ENCODE peak calls at places on chromosomes 2 and 18, in nine cellular contexts. V, G, O, Q, K, R, C, A and Y are unnamed samples.

GRCh38 chr18:39600894-39601293 is 2035.3 kb upstream of the CELF4 start:
- DNase-seq in O (no peak), R (no peak), V (no peak), K (no peak), Q (no peak), A (no peak), G (no peak), C (no peak), Y (no peak)

GRCh38 chr2:108223573-108223972 is 16.2 kb upstream of the SULT1C3 start:
- DNase-seq in Q (no peak), K (no peak), O (no peak), R (no peak), G (no peak), V (no peak), A (no peak), C (no peak), Y (no peak)

GRCh38 chr2:208320686-208321085 is 54.6 kb downstream of the PIKFYVE start:
- DNase-seq in C (no peak), V (no peak), G (no peak), O (peak), K (no peak), R (peak), Q (peak), A (peak), Y (no peak)

GRCh38 chr18:31684279-31685096 is at the start of gene B4GALT6:
- DNase-seq in R (peak), G (peak), Q (peak), V (no peak), C (peak), K (no peak), O (peak), A (peak), Y (no peak)

GRCh38 chr2:20400787-20401494 is 45.9 kb upstream of the RHOB start:
- DNase-seq in R (no peak), O (no peak), C (no peak), V (no peak), K (no peak), A (no peak), G (no peak), Q (no peak), Y (no peak)

GRCh38 chr18:58223717-58224424 is 179.8 kb downstream of the NEDD4L start:
- DNase-seq in G (no peak), R (no peak), C (no peak), K (peak), V (no peak), Q (peak), O (no peak), A (peak), Y (peak)

GRCh38 chr2:178328037-178328436 is 122.9 kb downstream of the PRKRA start:
- DNase-seq in R (no peak), A (peak), G (no peak), K (no peak), Q (no peak), C (no peak), V (no peak), O (no peak), Y (peak)

GRCh38 chr2:11022064-11022463 is 110.3 kb downstream of the KCNF1 start:
- DNase-seq in K (no peak), A (no peak), Q (no peak), V (no peak), O (no peak), R (no peak), C (no peak), G (no peak), Y (no peak)

GRCh38 chr2:70895998-70896764 is 39.5 kb upstream of the ATP6V1B1 start:
- DNase-seq in O (no peak), C (no peak), R (no peak), G (no peak), Q (no peak), V (no peak), A (no peak), K (no peak), Y (no peak)